ENCODE peak calls at places on chromosomes 7 and 10, in five cellular contexts. I is hypothalamus, Z is NCI-H1105, G is Right ventricle myocardium superior, K is OCI-LY7. U is an unnamed sample.

GRCh38 chr7:40499718-40500117 is 364.9 kb downstream of the SUGCT start:
- DNase-seq in G (no peak), I (no peak), K (no peak), Z (no peak), U (no peak)

GRCh38 chr7:116633131-116633988 is 38.6 kb upstream of the MET start:
- DNase-seq in K (no peak), I (no peak), G (no peak), Z (no peak), U (no peak)

GRCh38 chr7:27640914-27641570 is 21.6 kb downstream of the HIBADH start:
- DNase-seq in Z (no peak), I (no peak), G (no peak), K (no peak), U (no peak)

GRCh38 chr10:22606164-22606614 is 108.2 kb downstream of the PIP4K2A start:
- DNase-seq in K (peak), G (no peak), I (peak), Z (no peak), U (no peak)

GRCh38 chr7:54679414-54679813 is 79.6 kb downstream of the SEC61G start:
- DNase-seq in K (no peak), I (no peak), Z (no peak), G (no peak), U (no peak)

GRCh38 chr10:118662228-118663035 is 67.0 kb upstream of the PRLHR start:
- DNase-seq in K (no peak), Z (peak), I (no peak), G (no peak), U (no peak)

GRCh38 chr7:125563557-125563956 is 633.9 kb upstream of the POT1 start:
- DNase-seq in G (no peak), Z (no peak), I (no peak), K (no peak), U (no peak)

GRCh38 chr7:87628780-87629569 is 777 bp downstream of the RUNDC3B start:
- DNase-seq in Z (peak), K (no peak), G (no peak), I (no peak), U (no peak)

GRCh38 chr10:79498431-79498830 is 13.9 kb upstream of the EIF5AL1 start:
- DNase-seq in G (no peak), K (no peak), I (no peak), Z (no peak), U (no peak)

GRCh38 chr10:130378556-130379400 is 242.6 kb downstream of the GLRX3 start:
- DNase-seq in K (peak), Z (no peak), G (no peak), I (no peak), U (no peak)

GRCh38 chr10:60456053-60456452 is 66.4 kb upstream of the ANK3 start:
- DNase-seq in Z (no peak), G (no peak), K (no peak), I (no peak), U (no peak)

GRCh38 chr10:62081322-62081945 is 179.9 kb downstream of the ARID5B start:
- DNase-seq in Z (no peak), I (no peak), G (no peak), K (peak), U (no peak)

GRCh38 chr7:38248069-38248567 is 25.3 kb downstream of the TARP start:
- DNase-seq in Z (no peak), I (no peak), G (no peak), K (no peak), U (no peak)

GRCh38 chr10:86681047-86681446 is 12.7 kb downstream of the LDB3 start:
- DNase-seq in I (peak), K (no peak), G (peak), Z (no peak), U (no peak)

GRCh38 chr7:47458057-47458456 is 123.9 kb downstream of the TNS3 start:
- DNase-seq in Z (no peak), G (peak), K (no peak), I (no peak), U (peak)

GRCh38 chr7:74371381-74372059 is 82.2 kb upstream of the GTF2IRD1 start:
- DNase-seq in K (peak), G (no peak), I (no peak), Z (peak), U (no peak)

GRCh38 chr7:74401137-74401859 is 52.4 kb upstream of the GTF2IRD1 start:
- DNase-seq in K (peak), Z (peak), G (peak), I (peak), U (peak)

GRCh38 chr7:26515462-26515861 is 223.8 kb downstream of the SNX10 start:
- DNase-seq in G (no peak), K (no peak), I (no peak), Z (no peak), U (no peak)

GRCh38 chr10:129692695-129693094 is 225.7 kb downstream of the MGMT start:
- DNase-seq in I (no peak), Z (no peak), G (no peak), K (no peak), U (no peak)

GRCh38 chr7:659306-659847 is 67.1 kb upstream of the DNAAF5 start:
- DNase-seq in I (no peak), G (no peak), K (no peak), Z (no peak), U (no peak)

GRCh38 chr10:126569513-126570447 is 100.7 kb downstream of the C10orf90 start:
- DNase-seq in I (no peak), G (no peak), K (no peak), Z (no peak), U (no peak)

GRCh38 chr7:37113661-37114355 is 334.9 kb downstream of the ELMO1 start:
- DNase-seq in G (no peak), K (no peak), I (no peak), Z (no peak), U (no peak)

GRCh38 chr7:49023345-49024330 is 99.3 kb downstream of the CDC14C start:
- DNase-seq in K (no peak), Z (no peak), G (no peak), I (no peak), U (no peak)

GRCh38 chr7:26291699-26292538 is at the start of gene SNX10:
- DNase-seq in K (peak), G (peak), Z (peak), I (peak), U (no peak)

GRCh38 chr10:18583575-18584270 is 67.7 kb downstream of the NSUN6 start:
- DNase-seq in Z (no peak), K (no peak), G (no peak), I (no peak), U (no peak)

GRCh38 chr7:154306036-154306435 is 253.8 kb downstream of the DPP6 start:
- DNase-seq in I (no peak), G (no peak), Z (no peak), K (no peak), U (no peak)

GRCh38 chr7:156640949-156641485 is 443 bp downstream of the RNF32 start:
- DNase-seq in I (no peak), G (no peak), Z (no peak), K (peak), U (no peak)

GRCh38 chr7:372939-373791 is 83.2 kb downstream of the FOXL3 start:
- DNase-seq in I (no peak), K (no peak), G (peak), Z (no peak), U (no peak)

GRCh38 chr10:4006848-4007247 is 221.8 kb upstream of the KLF6 start:
- DNase-seq in K (no peak), Z (no peak), G (no peak), I (no peak), U (no peak)

GRCh38 chr7:5510426-5511045 is 86.9 kb upstream of the TNRC18 start:
- DNase-seq in G (no peak), K (no peak), Z (no peak), I (no peak), U (no peak)

GRCh38 chr10:132911712-132912097 is 30.7 kb downstream of the CFAP46 start:
- DNase-seq in K (no peak), I (no peak), G (peak), Z (no peak), U (no peak)

GRCh38 chr10:123808873-123809272 is 82.7 kb downstream of the CPXM2 start:
- DNase-seq in I (no peak), K (no peak), Z (no peak), G (no peak), U (peak)

GRCh38 chr7:17560516-17560915 is 262.1 kb downstream of the AHR start:
- DNase-seq in I (no peak), K (no peak), G (no peak), Z (no peak), U (no peak)

GRCh38 chr7:151539055-151539714 is 19.5 kb upstream of the RHEB start:
- DNase-seq in K (no peak), G (peak), I (peak), Z (no peak), U (no peak)

GRCh38 chr7:155516466-155516865 is 29.9 kb downstream of the CNPY1 start:
- DNase-seq in I (no peak), K (no peak), Z (no peak), G (no peak), U (no peak)

GRCh38 chr7:22179442-22179879 is 177.5 kb downstream of the RAPGEF5 start:
- DNase-seq in G (no peak), K (no peak), I (no peak), Z (no peak), U (no peak)

GRCh38 chr10:71580926-71581325 is 138.7 kb downstream of the C10orf105 start:
- DNase-seq in Z (no peak), G (no peak), I (no peak), K (no peak), U (no peak)

U was measured in right atrium auricular region.